ENCODE peak calls at places on chromosomes 6 and 20, in four cellular contexts. I, B, S and X are unnamed samples.

GRCh38 chr6:90184334-90185298 is 112.0 kb downstream of the BACH2 start:
- DNase-seq in B (peak; percentile 73), S (no peak), I (no peak), X (no peak)

GRCh38 chr20:43379239-43379917 is 78.3 kb upstream of the SRSF6 start:
- DNase-seq in B (peak; percentile 7), S (no peak), I (peak; percentile 36), X (no peak)

GRCh38 chr6:148497256-148497655 is 154.6 kb downstream of the SASH1 start:
- DNase-seq in B (peak; percentile 42), I (peak; percentile 72), S (no peak), X (no peak)

GRCh38 chr6:160010067-160010466 is 41.2 kb downstream of the IGF2R start:
- DNase-seq in I (peak; percentile 95), S (no peak), B (peak; percentile 99), X (no peak)

GRCh38 chr6:40721252-40721936 is 134.2 kb upstream of the LRFN2 start:
- DNase-seq in S (no peak), B (no peak), I (no peak), X (no peak)

GRCh38 chr6:149503276-149503675 is 18.5 kb upstream of the ZC3H12D start:
- DNase-seq in B (no peak), S (no peak), I (no peak), X (no peak)

GRCh38 chr6:7315684-7316366 is 2.8 kb upstream of the SSR1 start:
- DNase-seq in I (no peak), S (no peak), B (no peak), X (no peak)

GRCh38 chr20:54323227-54323734 is 115.4 kb downstream of the PFDN4 start:
- DNase-seq in I (no peak), B (no peak), S (no peak), X (no peak)

GRCh38 chr6:132333639-132334516 is 67.4 kb downstream of the MOXD1 start:
- DNase-seq in I (peak; percentile 89), B (peak; percentile 87), S (no peak), X (no peak)

GRCh38 chr6:46505693-46506512 is 14.7 kb upstream of the RCAN2 start:
- DNase-seq in I (no peak), B (no peak), S (no peak), X (no peak)

DNA sequence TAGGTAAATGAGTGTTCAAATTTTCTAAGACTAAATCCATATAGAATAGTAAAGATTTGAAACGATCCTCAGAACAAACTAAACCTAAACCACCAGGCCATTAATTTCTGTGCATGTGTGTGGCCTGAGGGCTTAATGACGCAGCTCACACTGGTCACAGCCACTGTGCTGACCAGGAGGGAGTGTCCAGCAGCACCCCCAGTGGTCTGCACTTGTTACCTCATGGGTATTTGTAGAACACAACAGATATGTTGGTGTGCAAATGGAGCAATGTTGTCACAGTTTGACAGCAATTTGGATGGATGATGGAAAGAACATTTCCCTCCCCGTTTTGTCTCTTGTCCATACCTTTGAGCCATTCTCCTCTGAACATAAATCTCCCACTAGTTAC is 122.4 kb upstream of the EXOC2 start:
- DNase-seq in S (no peak), B (no peak), I (no peak), X (no peak)
- TF ChIP-seq CTCF in S (no peak), B (peak; percentile 30), I (no peak), X (no peak)

GRCh38 chr20:8152847-8153246 is 20.8 kb downstream of the PLCB1 start:
- DNase-seq in B (no peak), I (no peak), S (no peak), X (no peak)
- TF ChIP-seq CTCF in B (no peak), I (no peak), S (no peak), X (no peak)

GRCh38 chr20:6157345-6157744 is 34.5 kb upstream of the FERMT1 start:
- DNase-seq in I (no peak), B (peak; percentile 27), S (no peak), X (no peak)
- TF ChIP-seq CTCF in I (no peak), B (peak; percentile 44), S (no peak), X (no peak)

GRCh38 chr6:294656-295565 is 2.6 kb downstream of the DUSP22 start:
- DNase-seq in S (no peak), I (no peak), B (no peak), X (no peak)

GRCh38 chr6:293185-294174 is 1.2 kb downstream of the DUSP22 start:
- DNase-seq in I (no peak), B (peak; percentile 20), S (no peak), X (no peak)

GRCh38 chr6:291148-291696 is 1.1 kb upstream of the DUSP22 start:
- DNase-seq in I (no peak), B (peak; percentile 23), S (peak; percentile 59), X (peak; percentile 50)

GRCh38 chr6:291697-292505 is at the start of gene DUSP22:
- DNase-seq in S (peak; percentile 100), B (peak; percentile 89), I (peak; percentile 84), X (peak; percentile 100)

GRCh38 chr6:292506-293184 is 358 bp downstream of the DUSP22 start:
- DNase-seq in I (peak; percentile 18), B (peak; percentile 36), S (peak; percentile 93), X (peak; percentile 85)
- TF ChIP-seq CTCF in I (no peak), B (peak; percentile 14), S (no peak), X (no peak)

DNA sequence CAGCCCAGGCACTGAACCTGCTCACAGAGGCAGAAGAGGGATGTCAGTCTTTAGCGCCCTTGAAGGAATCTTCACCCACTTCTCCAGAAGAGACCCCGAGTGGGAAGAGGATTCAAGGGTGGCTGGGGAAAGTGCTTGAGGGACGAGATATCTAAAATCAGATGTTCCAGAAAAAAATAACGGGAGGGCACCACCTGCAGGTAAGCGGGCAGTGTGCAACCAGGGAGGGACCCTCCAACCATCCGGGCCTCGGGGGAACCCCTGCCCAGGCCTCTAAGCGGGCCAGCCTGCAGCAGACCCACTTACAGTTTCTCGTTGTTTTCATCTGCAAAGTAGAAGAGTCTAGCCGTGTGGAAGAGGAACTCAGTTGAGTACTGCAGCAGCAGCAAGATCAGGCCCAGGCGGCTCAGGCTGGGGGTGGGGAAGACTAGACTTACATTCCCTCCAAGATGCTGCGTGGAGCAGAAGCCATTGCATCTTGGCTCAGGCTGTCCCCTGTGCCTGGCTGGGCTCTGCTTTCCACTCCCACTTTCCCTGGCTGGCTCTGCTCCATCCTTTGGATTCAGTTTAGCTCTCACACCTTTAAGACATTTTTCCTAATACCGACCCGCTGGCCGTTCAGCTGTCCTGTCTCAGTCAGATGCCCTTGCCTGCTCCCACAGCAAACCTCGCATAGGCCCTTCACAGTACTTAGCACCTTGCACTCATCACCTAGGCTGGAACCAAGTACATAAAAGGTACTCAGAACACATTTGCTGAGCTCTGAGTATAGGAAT is 70.9 kb downstream of the TRAM2 start:
- DNase-seq in B (no peak), I (no peak), S (no peak), X (peak; percentile 36)
- TF ChIP-seq CTCF in B (peak; percentile 32), I (no peak), S (peak; percentile 5), X (peak; percentile 12)

GRCh38 chr6:139289233-139289632 is 2.6 kb downstream of the TXLNB start:
- DNase-seq in S (no peak), I (no peak), B (no peak), X (no peak)

GRCh38 chr6:139295906-139296305 is 4.1 kb upstream of the TXLNB start:
- DNase-seq in S (no peak), B (no peak), I (no peak), X (no peak)

GRCh38 chr6:139288496-139289040 is 3.2 kb downstream of the TXLNB start:
- DNase-seq in B (no peak), I (no peak), S (no peak), X (no peak)

GRCh38 chr6:139290787-139291294 is 957 bp downstream of the TXLNB start:
- DNase-seq in I (no peak), B (peak; percentile 81), S (peak; percentile 70), X (peak; percentile 80)

DNA sequence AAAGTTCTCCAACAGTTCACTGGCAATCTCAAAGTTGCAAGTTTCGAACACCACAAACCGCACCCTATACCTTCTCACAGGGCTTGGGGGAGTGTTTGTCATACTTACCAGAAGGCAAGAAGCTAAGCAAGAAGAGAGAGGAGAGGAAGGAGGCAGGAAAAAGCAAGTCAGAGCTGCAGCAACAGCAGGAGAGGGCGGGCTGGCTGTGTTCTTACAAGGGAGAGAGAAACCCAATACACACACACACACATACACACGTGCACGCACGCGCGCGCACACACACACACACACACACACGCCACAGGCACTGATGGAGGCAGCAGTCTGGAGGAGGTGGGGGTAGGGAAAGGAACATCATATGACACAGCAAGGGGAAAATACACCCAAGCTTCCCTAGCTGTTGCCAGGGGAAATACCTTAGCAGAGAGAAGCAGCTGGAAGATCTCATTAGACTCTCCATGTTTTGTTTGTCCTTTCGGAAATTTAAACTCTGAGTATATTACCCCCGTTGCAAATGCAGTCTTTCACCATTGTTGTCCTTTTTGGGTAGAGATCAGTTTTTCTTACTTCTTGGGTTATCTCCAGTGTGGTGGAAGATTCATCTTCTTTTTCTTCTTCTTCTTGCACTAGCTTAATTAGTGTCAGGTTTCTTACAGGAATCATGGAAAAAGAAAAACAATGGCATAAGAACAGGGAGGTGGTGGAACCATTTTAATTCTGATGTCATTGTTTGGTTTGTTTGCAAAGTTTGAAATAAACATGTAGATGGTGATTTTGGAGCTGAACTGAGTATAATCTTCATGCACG is at the start of gene TXLNB:
- DNase-seq in I (peak; percentile 78), S (peak; percentile 39), B (peak; percentile 96), X (peak; percentile 38)
- TF ChIP-seq CTCF in I (no peak), S (no peak), B (peak; percentile 13), X (peak; percentile 10)

DNA sequence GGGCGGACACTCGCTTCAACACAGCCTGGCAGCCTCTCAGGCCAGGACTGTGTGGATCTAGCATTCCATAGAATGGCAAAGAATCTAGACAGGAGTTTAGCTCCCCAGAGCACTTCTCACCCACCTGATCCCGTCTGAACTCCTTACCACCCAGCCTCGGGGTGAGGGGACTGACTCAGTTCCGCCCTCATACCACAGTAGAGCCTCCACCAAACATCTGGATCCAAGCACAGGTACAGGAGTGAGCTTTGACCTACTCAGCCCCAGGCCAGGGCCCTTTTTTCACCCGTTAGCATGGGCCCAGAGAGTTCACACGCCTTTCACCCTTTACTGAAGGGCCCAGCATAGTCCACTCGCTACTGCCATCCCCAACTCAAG is 715 bp downstream of the PSMF1 start:
- DNase-seq in S (no peak), I (no peak), B (no peak), X (no peak)
- TF ChIP-seq CTCF in S (no peak), I (no peak), B (no peak), X (no peak)

DNA sequence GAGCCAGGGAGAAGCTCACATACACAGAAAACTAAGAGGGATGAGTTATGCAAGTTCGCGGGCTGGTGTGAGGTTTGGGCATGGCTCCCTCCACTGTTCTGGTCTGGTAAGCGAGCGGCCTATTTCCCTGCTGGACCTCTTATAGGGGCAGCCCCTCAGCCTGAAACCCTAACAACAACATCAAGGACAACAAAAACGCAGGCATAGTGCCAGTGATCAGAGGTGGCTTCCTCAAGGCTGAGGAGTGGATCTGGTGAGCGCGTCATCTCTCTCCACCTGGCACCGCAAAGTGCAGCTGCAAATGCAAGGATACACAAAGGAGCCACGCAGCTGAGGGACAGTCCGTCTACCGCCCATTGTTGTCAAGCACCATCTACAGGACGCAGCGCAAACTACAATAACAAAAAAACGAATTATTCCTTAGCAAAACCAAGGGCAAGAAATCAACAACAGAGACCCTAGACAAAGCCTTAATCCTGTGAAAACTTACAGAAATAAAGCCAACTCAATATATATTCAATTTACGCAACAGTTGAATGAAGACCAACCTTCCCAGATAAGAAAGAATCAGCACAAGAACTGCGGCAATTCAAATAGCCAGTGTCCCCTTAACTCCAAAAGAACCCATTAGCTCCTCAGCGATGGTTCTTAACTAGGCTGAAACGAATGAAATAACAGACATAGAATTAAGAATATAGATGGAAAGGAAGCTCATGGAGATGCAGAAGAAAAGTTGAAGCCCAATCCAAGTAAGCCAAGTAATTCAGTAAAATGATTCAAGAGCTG is 9.2 kb upstream of the DEFB110 start:
- DNase-seq in S (peak; percentile 5), I (no peak), B (no peak), X (peak; percentile 10)
- TF ChIP-seq CTCF in S (peak; percentile 68), I (no peak), B (no peak), X (no peak)

GRCh38 chr6:37535701-37536461 is 36.2 kb upstream of the CCDC167 start:
- DNase-seq in S (peak; percentile 60), B (no peak), I (no peak), X (peak; percentile 74)
- TF ChIP-seq CTCF in S (peak; percentile 40), B (no peak), I (no peak), X (peak; percentile 25)